ENCODE peak calls at places on chromosomes 6 and 20, in nine cellular contexts. One of them, this sample, is unnamed.

GRCh38 chr6:42547407-42548329 is 16.2 kb upstream of the UBR2 start:
- DNase-seq in cardiac muscle cell: peak; percentile 85
- DNase-seq in fibroblast of lung: peak; percentile 73
- DNase-seq in prostate gland: peak; percentile 63
- DNase-seq in tibial artery: peak; percentile 89
- DNase-seq in AG04450: peak; percentile 45
- DNase-seq in HCT116: peak; percentile 64
- DNase-seq in IMR-90: peak; percentile 73
- DNase-seq in transverse colon: peak; percentile 89
- DNase-seq in this sample: peak; percentile 82

GRCh38 chr6:110566346-110567125 is 90.1 kb upstream of the SLC22A16 start:
- DNase-seq in prostate gland: no peak
- DNase-seq in HCT116: no peak
- DNase-seq in fibroblast of lung: peak; percentile 45
- DNase-seq in cardiac muscle cell: no peak
- DNase-seq in transverse colon: peak; percentile 48
- DNase-seq in IMR-90: peak; percentile 19
- DNase-seq in AG04450: no peak
- DNase-seq in tibial artery: no peak
- DNase-seq in this sample: no peak

GRCh38 chr20:16537918-16538317 is 35.3 kb downstream of the KIF16B start:
- DNase-seq in HCT116: no peak
- DNase-seq in transverse colon: no peak
- DNase-seq in IMR-90: no peak
- DNase-seq in prostate gland: no peak
- DNase-seq in tibial artery: no peak
- DNase-seq in AG04450: no peak
- DNase-seq in fibroblast of lung: no peak
- DNase-seq in cardiac muscle cell: no peak
- DNase-seq in this sample: no peak

GRCh38 chr6:143962644-143962929 is 45.5 kb downstream of the PLAGL1 start:
- DNase-seq in transverse colon: no peak
- DNase-seq in tibial artery: no peak
- DNase-seq in HCT116: no peak
- DNase-seq in cardiac muscle cell: peak; percentile 66
- DNase-seq in IMR-90: peak; percentile 52
- DNase-seq in fibroblast of lung: peak; percentile 50
- DNase-seq in AG04450: no peak
- DNase-seq in prostate gland: no peak
- DNase-seq in this sample: no peak

GRCh38 chr6:41604006-41604405 is 34.3 kb upstream of the MDFI start:
- DNase-seq in AG04450: no peak
- DNase-seq in cardiac muscle cell: no peak
- DNase-seq in tibial artery: peak; percentile 57
- DNase-seq in fibroblast of lung: no peak
- DNase-seq in HCT116: no peak
- DNase-seq in IMR-90: no peak
- DNase-seq in transverse colon: no peak
- DNase-seq in prostate gland: no peak
- DNase-seq in this sample: no peak

GRCh38 chr20:57780398-57780797 is 70.6 kb upstream of the PMEPA1 start:
- DNase-seq in fibroblast of lung: no peak
- DNase-seq in AG04450: no peak
- DNase-seq in IMR-90: no peak
- DNase-seq in transverse colon: no peak
- DNase-seq in tibial artery: no peak
- DNase-seq in prostate gland: no peak
- DNase-seq in cardiac muscle cell: no peak
- DNase-seq in HCT116: no peak
- DNase-seq in this sample: no peak

GRCh38 chr6:170130201-170130621 is 160.7 kb downstream of the DLL1 start:
- DNase-seq in HCT116: no peak
- DNase-seq in IMR-90: no peak
- DNase-seq in cardiac muscle cell: no peak
- DNase-seq in fibroblast of lung: no peak
- DNase-seq in AG04450: no peak
- DNase-seq in tibial artery: peak; percentile 62
- DNase-seq in transverse colon: no peak
- DNase-seq in prostate gland: no peak
- DNase-seq in this sample: no peak

GRCh38 chr6:110875548-110876169 is 1.1 kb downstream of the AMD1 start:
- DNase-seq in tibial artery: peak; percentile 79
- DNase-seq in HCT116: no peak
- DNase-seq in fibroblast of lung: peak; percentile 37
- DNase-seq in IMR-90: no peak
- DNase-seq in prostate gland: peak; percentile 20
- DNase-seq in cardiac muscle cell: peak; percentile 32
- DNase-seq in AG04450: no peak
- DNase-seq in transverse colon: peak; percentile 63
- DNase-seq in this sample: peak; percentile 75

GRCh38 chr6:107274288-107274687 is 159.0 kb upstream of the BEND3 start:
- DNase-seq in tibial artery: no peak
- DNase-seq in prostate gland: no peak
- DNase-seq in cardiac muscle cell: no peak
- DNase-seq in AG04450: no peak
- DNase-seq in transverse colon: no peak
- DNase-seq in HCT116: no peak
- DNase-seq in fibroblast of lung: no peak
- DNase-seq in IMR-90: no peak
- DNase-seq in this sample: no peak

GRCh38 chr6:15476631-15477380 is 186.0 kb downstream of the DTNBP1 start:
- DNase-seq in tibial artery: no peak
- DNase-seq in IMR-90: peak; percentile 88
- DNase-seq in transverse colon: no peak
- DNase-seq in cardiac muscle cell: no peak
- DNase-seq in fibroblast of lung: peak; percentile 75
- DNase-seq in AG04450: peak; percentile 82
- DNase-seq in prostate gland: no peak
- DNase-seq in HCT116: no peak
- DNase-seq in this sample: no peak
- H3K27ac ChIP-seq in tibial artery: peak overlapping the region; percentile 57
- H3K27ac ChIP-seq in IMR-90: peak overlapping the region; percentile 95
- H3K27ac ChIP-seq in transverse colon: peak overlapping the region; percentile 35
- H3K27ac ChIP-seq in cardiac muscle cell: no peak overlapping the region
- H3K27ac ChIP-seq in fibroblast of lung: peak overlapping the region; percentile 44
- H3K27ac ChIP-seq in AG04450: peak overlapping the region; percentile 83
- H3K27ac ChIP-seq in prostate gland: peak overlapping the region; percentile 40
- H3K27ac ChIP-seq in HCT116: no peak overlapping the region
- H3K27ac ChIP-seq in this sample: no peak overlapping the region

DNA sequence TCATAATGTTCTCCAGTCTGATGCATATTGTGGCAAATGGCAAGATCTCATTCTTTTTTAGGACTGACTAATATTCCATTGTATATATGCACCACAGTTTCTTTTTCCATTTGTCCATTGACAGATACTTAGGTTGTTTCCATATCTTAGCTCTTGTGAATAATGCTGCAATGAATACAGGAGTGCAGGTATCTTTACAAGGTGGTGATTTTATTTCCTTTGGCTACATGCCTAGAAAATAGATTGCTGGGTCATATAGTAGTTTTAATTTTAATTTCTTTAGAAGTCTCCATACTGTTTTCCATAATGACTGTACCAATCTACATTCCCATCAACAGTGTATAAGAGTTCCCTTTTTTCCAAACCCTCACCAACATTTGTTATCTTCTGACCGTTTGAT is 97.5 kb downstream of the TRMT11 start:
- DNase-seq in fibroblast of lung: no peak
- DNase-seq in HCT116: no peak
- DNase-seq in AG04450: no peak
- DNase-seq in transverse colon: no peak
- DNase-seq in IMR-90: no peak
- DNase-seq in cardiac muscle cell: no peak
- DNase-seq in prostate gland: no peak
- DNase-seq in tibial artery: no peak
- DNase-seq in this sample: no peak
- TF ChIP-seq CTCF in fibroblast of lung: no peak
- TF ChIP-seq CTCF in HCT116: no peak
- TF ChIP-seq CTCF in AG04450: no peak
- TF ChIP-seq CTCF in transverse colon: no peak
- TF ChIP-seq CTCF in IMR-90: no peak
- TF ChIP-seq CTCF in cardiac muscle cell: no peak
- TF ChIP-seq CTCF in prostate gland: no peak
- TF ChIP-seq CTCF in tibial artery: no peak
- TF ChIP-seq CTCF in this sample: no peak

GRCh38 chr20:845226-845868 is 11.8 kb downstream of the FAM110A start:
- DNase-seq in fibroblast of lung: no peak
- DNase-seq in cardiac muscle cell: no peak
- DNase-seq in prostate gland: no peak
- DNase-seq in AG04450: no peak
- DNase-seq in transverse colon: no peak
- DNase-seq in IMR-90: no peak
- DNase-seq in tibial artery: no peak
- DNase-seq in HCT116: no peak
- DNase-seq in this sample: no peak
- H3K4me3 ChIP-seq in fibroblast of lung: no peak overlapping the region
- H3K4me3 ChIP-seq in cardiac muscle cell: no peak overlapping the region
- H3K4me3 ChIP-seq in prostate gland: no peak overlapping the region
- H3K4me3 ChIP-seq in AG04450: no peak overlapping the region
- H3K4me3 ChIP-seq in transverse colon: peak overlapping the region; percentile 57
- H3K4me3 ChIP-seq in IMR-90: no peak overlapping the region
- H3K4me3 ChIP-seq in tibial artery: no peak overlapping the region
- H3K4me3 ChIP-seq in HCT116: no peak overlapping the region
- H3K4me3 ChIP-seq in this sample: peak overlapping the region; percentile 65

DNA sequence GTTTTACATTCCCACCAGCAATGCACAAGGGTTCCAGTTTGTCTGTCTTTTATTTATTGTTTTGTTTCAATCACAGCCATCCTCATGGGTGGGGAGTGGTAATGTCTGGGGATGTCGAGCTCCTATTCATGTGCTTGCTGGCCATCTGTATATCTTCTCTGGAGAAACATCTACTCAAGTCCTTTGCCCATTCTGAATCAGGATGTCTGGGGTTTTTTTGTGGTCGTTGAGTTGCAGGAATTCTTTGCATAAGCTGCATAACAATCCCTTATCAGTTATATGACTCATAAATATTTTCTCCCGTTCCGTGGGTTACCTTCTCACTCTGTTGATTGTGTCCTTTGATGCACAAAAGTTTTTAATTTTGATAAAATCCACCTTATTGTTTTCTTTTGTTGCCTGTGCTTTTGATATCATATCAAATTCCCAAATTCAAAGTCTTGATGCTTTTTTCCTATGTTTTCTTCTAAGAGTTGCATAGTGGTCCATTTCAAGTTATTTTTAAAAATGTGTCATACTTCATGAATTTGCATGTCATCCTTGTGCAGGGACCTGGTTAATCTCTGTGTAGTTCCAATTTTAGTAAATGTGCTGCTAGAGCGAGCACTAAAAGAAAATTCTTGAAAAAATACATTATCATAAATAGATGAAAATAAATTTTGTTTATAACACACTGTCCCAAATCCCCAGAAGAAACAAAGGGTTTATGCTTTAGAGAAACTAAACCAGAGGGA is 54.9 kb upstream of the PDE10A start:
- DNase-seq in tibial artery: no peak
- DNase-seq in fibroblast of lung: peak; percentile 82
- DNase-seq in prostate gland: no peak
- DNase-seq in cardiac muscle cell: peak; percentile 76
- DNase-seq in AG04450: peak; percentile 7
- DNase-seq in IMR-90: peak; percentile 84
- DNase-seq in transverse colon: no peak
- DNase-seq in HCT116: peak; percentile 6
- DNase-seq in this sample: no peak
- H3K27ac ChIP-seq in tibial artery: no peak overlapping the region
- H3K27ac ChIP-seq in fibroblast of lung: no peak overlapping the region
- H3K27ac ChIP-seq in prostate gland: no peak overlapping the region
- H3K27ac ChIP-seq in cardiac muscle cell: no peak overlapping the region
- H3K27ac ChIP-seq in AG04450: no peak overlapping the region
- H3K27ac ChIP-seq in IMR-90: peak overlapping the region; percentile 69
- H3K27ac ChIP-seq in transverse colon: no peak overlapping the region
- H3K27ac ChIP-seq in HCT116: no peak overlapping the region
- H3K27ac ChIP-seq in this sample: no peak overlapping the region

GRCh38 chr6:161418458-161418945 is 144.6 kb upstream of the AGPAT4 start:
- DNase-seq in AG04450: peak; percentile 76
- DNase-seq in cardiac muscle cell: peak; percentile 94
- DNase-seq in fibroblast of lung: peak; percentile 86
- DNase-seq in transverse colon: peak; percentile 12
- DNase-seq in prostate gland: peak; percentile 72
- DNase-seq in IMR-90: peak; percentile 85
- DNase-seq in HCT116: peak; percentile 68
- DNase-seq in tibial artery: no peak
- DNase-seq in this sample: no peak
- TF ChIP-seq CTCF in AG04450: peak; percentile 71
- TF ChIP-seq CTCF in cardiac muscle cell: peak; percentile 70
- TF ChIP-seq CTCF in fibroblast of lung: peak; percentile 68
- TF ChIP-seq CTCF in transverse colon: peak; percentile 56
- TF ChIP-seq CTCF in prostate gland: peak; percentile 75
- TF ChIP-seq CTCF in IMR-90: peak; percentile 74
- TF ChIP-seq CTCF in HCT116: peak; percentile 87
- TF ChIP-seq CTCF in tibial artery: peak; percentile 60
- TF ChIP-seq CTCF in this sample: peak; percentile 60

DNA sequence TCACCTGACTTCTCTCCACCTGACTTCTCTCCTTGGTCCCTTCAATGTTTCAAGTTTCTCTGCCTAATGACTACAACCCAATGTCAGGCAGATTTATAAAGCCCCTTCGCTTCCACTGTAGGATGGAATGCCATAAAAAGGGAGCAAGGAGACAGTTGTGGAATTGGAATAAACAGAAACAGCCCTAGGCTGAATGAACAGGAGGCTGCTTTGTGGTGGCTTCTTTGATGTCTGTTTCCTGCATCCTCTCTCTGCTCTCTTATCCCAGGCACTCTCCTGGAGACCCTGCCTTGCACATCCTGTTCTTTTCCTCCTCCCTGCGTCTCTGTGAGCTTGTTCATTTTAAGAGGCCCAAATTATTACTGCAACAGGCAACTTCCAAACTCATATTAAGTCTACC is 16.9 kb downstream of the MUCL3 start:
- DNase-seq in fibroblast of lung: no peak
- DNase-seq in tibial artery: no peak
- DNase-seq in IMR-90: no peak
- DNase-seq in prostate gland: no peak
- DNase-seq in cardiac muscle cell: no peak
- DNase-seq in HCT116: no peak
- DNase-seq in AG04450: no peak
- DNase-seq in transverse colon: no peak
- DNase-seq in this sample: no peak
- H3K4me3 ChIP-seq in fibroblast of lung: no peak overlapping the region
- H3K4me3 ChIP-seq in tibial artery: no peak overlapping the region
- H3K4me3 ChIP-seq in IMR-90: no peak overlapping the region
- H3K4me3 ChIP-seq in prostate gland: no peak overlapping the region
- H3K4me3 ChIP-seq in cardiac muscle cell: no peak overlapping the region
- H3K4me3 ChIP-seq in HCT116: no peak overlapping the region
- H3K4me3 ChIP-seq in AG04450: no peak overlapping the region
- H3K4me3 ChIP-seq in transverse colon: no peak overlapping the region
- H3K4me3 ChIP-seq in this sample: no peak overlapping the region

GRCh38 chr6:3228791-3229565 is 1.5 kb upstream of the TUBB2B start:
- DNase-seq in prostate gland: no peak
- DNase-seq in AG04450: no peak
- DNase-seq in cardiac muscle cell: no peak
- DNase-seq in transverse colon: no peak
- DNase-seq in IMR-90: no peak
- DNase-seq in fibroblast of lung: peak; percentile 43
- DNase-seq in tibial artery: peak; percentile 64
- DNase-seq in HCT116: no peak
- DNase-seq in this sample: peak; percentile 64
- H3K27ac ChIP-seq in prostate gland: no peak overlapping the region
- H3K27ac ChIP-seq in AG04450: no peak overlapping the region
- H3K27ac ChIP-seq in cardiac muscle cell: no peak overlapping the region
- H3K27ac ChIP-seq in transverse colon: no peak overlapping the region
- H3K27ac ChIP-seq in IMR-90: no peak overlapping the region
- H3K27ac ChIP-seq in fibroblast of lung: no peak overlapping the region
- H3K27ac ChIP-seq in tibial artery: no peak overlapping the region
- H3K27ac ChIP-seq in HCT116: no peak overlapping the region
- H3K27ac ChIP-seq in this sample: no peak overlapping the region